ENCODE peak calls at places on chromosomes 7 and 10, in six cellular contexts. L is EL, T is HFF-Myc, Z is putamen, U is H4, D is ELR. X is an unnamed sample.

GRCh38 chr10:66322261-66322660 is 603.6 kb upstream of the LRRTM3 start:
- DNase-seq in L (peak), T (no peak), Z (no peak), U (peak), D (peak), X (no peak)

GRCh38 chr7:77989981-77990566 is 191.5 kb downstream of the PHTF2 start:
- DNase-seq in L (no peak), T (no peak), Z (peak), U (peak), D (peak), X (no peak)

GRCh38 chr7:96026606-96027005 is 254.3 kb downstream of the DYNC1I1 start:
- DNase-seq in L (no peak), T (no peak), Z (no peak), U (no peak), D (no peak), X (no peak)

GRCh38 chr7:131370523-131370968 is 42.9 kb downstream of the MKLN1 start:
- DNase-seq in L (peak), T (peak), Z (no peak), U (peak), D (peak), X (no peak)

GRCh38 chr10:132837905-132838304 is 52.0 kb upstream of the NKX6-2 start:
- DNase-seq in L (no peak), T (no peak), Z (no peak), U (no peak), D (no peak), X (no peak)

GRCh38 chr10:112361951-112362770 is 11.8 kb upstream of the ACSL5 start:
- DNase-seq in L (peak), T (peak), Z (no peak), U (peak), D (peak), X (no peak)

GRCh38 chr10:78906734-78907385 is 161.9 kb upstream of the ZMIZ1 start:
- DNase-seq in L (no peak), T (no peak), Z (no peak), U (no peak), D (no peak), X (no peak)

GRCh38 chr10:126080879-126081331 is 184.5 kb downstream of the FANK1 start:
- DNase-seq in L (peak), T (no peak), Z (peak), U (no peak), D (peak), X (no peak)

GRCh38 chr7:5689118-5689517 is 92.3 kb downstream of the RNF216 start:
- DNase-seq in L (peak), T (no peak), Z (no peak), U (no peak), D (peak), X (no peak)

GRCh38 chr10:95814011-95814727 is 58.2 kb downstream of the ENTPD1 start:
- DNase-seq in L (peak), T (peak), Z (no peak), U (peak), D (peak), X (no peak)

GRCh38 chr10:69367469-69367868 is 49.2 kb downstream of the TACR2 start:
- DNase-seq in L (no peak), T (no peak), Z (no peak), U (no peak), D (no peak), X (no peak)

GRCh38 chr10:110547139-110547761 is 20.2 kb upstream of the SMC3 start:
- DNase-seq in L (peak), T (no peak), Z (peak), U (peak), D (peak), X (no peak)

GRCh38 chr7:107122483-107122882 is 46.3 kb upstream of the HBP1 start:
- DNase-seq in L (peak), T (no peak), Z (no peak), U (peak), D (peak), X (no peak)

GRCh38 chr7:73885975-73886798 is 25.2 kb downstream of the TMEM270 start:
- DNase-seq in L (peak), T (no peak), Z (no peak), U (no peak), D (peak), X (no peak)

GRCh38 chr10:58839771-58840170 is 327.1 kb downstream of the BICC1 start:
- DNase-seq in L (peak), T (no peak), Z (no peak), U (no peak), D (no peak), X (no peak)

GRCh38 chr10:110206988-110207804 is at the start of gene MXI1:
- DNase-seq in L (peak), T (peak), Z (peak), U (peak), D (peak), X (no peak)

GRCh38 chr7:659306-659847 is 67.1 kb upstream of the DNAAF5 start:
- DNase-seq in L (no peak), T (no peak), Z (no peak), U (no peak), D (no peak), X (no peak)

GRCh38 chr7:151174246-151175046 is 7.0 kb upstream of the GBX1 start:
- DNase-seq in L (no peak), T (no peak), Z (no peak), U (no peak), D (no peak), X (no peak)

GRCh38 chr7:155441856-155442255 is 16.1 kb upstream of the EN2 start:
- DNase-seq in L (no peak), T (no peak), Z (no peak), U (no peak), D (no peak), X (no peak)

GRCh38 chr10:85724215-85724614 is 642.4 kb downstream of the GRID1 start:
- DNase-seq in L (no peak), T (no peak), Z (no peak), U (no peak), D (no peak), X (no peak)

GRCh38 chr10:89609730-89610393 is 35.2 kb downstream of the PANK1 start:
- DNase-seq in L (no peak), T (no peak), Z (no peak), U (no peak), D (no peak), X (no peak)